ENCODE peak calls at places on chromosomes 2 and 18, in seven cellular contexts. T is BE2C, U is astrocyte of the spinal cord, A is Peyer's patch, K is fibroblast of pulmonary artery, Q is WERI-Rb-1, W is NB4. B is an unnamed sample.

GRCh38 chr2:204988836-204989235 is 443.6 kb downstream of the PARD3B start:
- DNase-seq in U (no peak), A (no peak), W (no peak), Q (no peak), K (no peak), T (no peak), B (no peak)

GRCh38 chr18:74498712-74499629 is 2.8 kb downstream of the CNDP2 start:
- DNase-seq in W (peak), A (peak), U (no peak), Q (no peak), K (no peak), T (no peak), B (no peak)

GRCh38 chr2:38233231-38233983 is 143.7 kb downstream of the ATL2 start:
- DNase-seq in W (no peak), T (no peak), U (peak), K (peak), Q (no peak), A (no peak), B (no peak)

GRCh38 chr2:23330214-23330613 is 54.8 kb upstream of the KLHL29 start:
- DNase-seq in Q (peak), T (no peak), A (no peak), U (no peak), W (peak), K (peak), B (peak)

GRCh38 chr2:99278793-99279291 is 22.2 kb downstream of the LYG1 start:
- DNase-seq in K (peak), Q (no peak), A (no peak), W (no peak), T (no peak), U (peak), B (no peak)

GRCh38 chr2:37802106-37802791 is 122.8 kb upstream of the RMDN2 start:
- DNase-seq in T (no peak), U (no peak), Q (no peak), W (no peak), K (no peak), A (no peak), B (no peak)

GRCh38 chr2:159971365-159972122 is 90.9 kb downstream of the PLA2R1 start:
- DNase-seq in K (no peak), W (peak), A (no peak), U (no peak), Q (no peak), T (no peak), B (no peak)

GRCh38 chr2:173090291-173090877 is 14.7 kb downstream of the MAP3K20 start:
- DNase-seq in A (no peak), Q (no peak), K (peak), T (no peak), W (no peak), U (peak), B (no peak)

GRCh38 chr2:140975237-140975636 is 1155.6 kb downstream of the LRP1B start:
- DNase-seq in Q (no peak), A (no peak), W (peak), K (peak), T (no peak), U (no peak), B (no peak)

GRCh38 chr2:23624378-23624777 is 239.4 kb downstream of the KLHL29 start:
- DNase-seq in W (peak), U (no peak), Q (peak), A (no peak), T (no peak), K (peak), B (no peak)

GRCh38 chr2:36477744-36478143 is 120.2 kb downstream of the FEZ2 start:
- DNase-seq in T (no peak), W (peak), A (no peak), U (no peak), Q (no peak), K (no peak), B (no peak)

GRCh38 chr2:217980591-217980990 is 22.2 kb downstream of the TNS1 start:
- DNase-seq in Q (no peak), T (no peak), K (no peak), A (no peak), U (no peak), W (no peak), B (no peak)

GRCh38 chr18:43525149-43525548 is 247.9 kb upstream of the SYT4 start:
- DNase-seq in W (no peak), T (peak), A (no peak), Q (no peak), U (no peak), K (no peak), B (no peak)

GRCh38 chr18:29488617-29489016 is 1311.7 kb upstream of the CDH2 start:
- DNase-seq in T (no peak), A (no peak), W (no peak), U (no peak), K (peak), Q (no peak), B (no peak)

GRCh38 chr18:58359226-58360019 is 269.5 kb downstream of the ALPK2 start:
- DNase-seq in Q (no peak), T (no peak), W (no peak), K (no peak), A (no peak), U (peak), B (no peak)

GRCh38 chr2:179412116-179412515 is 147.5 kb upstream of the SESTD1 start:
- DNase-seq in U (peak), Q (no peak), W (no peak), T (no peak), A (no peak), K (no peak), B (no peak)
- TF ChIP-seq CTCF in U (no peak), Q (no peak), W (no peak), T (no peak), A (no peak), K (no peak), B (no peak)

DNA sequence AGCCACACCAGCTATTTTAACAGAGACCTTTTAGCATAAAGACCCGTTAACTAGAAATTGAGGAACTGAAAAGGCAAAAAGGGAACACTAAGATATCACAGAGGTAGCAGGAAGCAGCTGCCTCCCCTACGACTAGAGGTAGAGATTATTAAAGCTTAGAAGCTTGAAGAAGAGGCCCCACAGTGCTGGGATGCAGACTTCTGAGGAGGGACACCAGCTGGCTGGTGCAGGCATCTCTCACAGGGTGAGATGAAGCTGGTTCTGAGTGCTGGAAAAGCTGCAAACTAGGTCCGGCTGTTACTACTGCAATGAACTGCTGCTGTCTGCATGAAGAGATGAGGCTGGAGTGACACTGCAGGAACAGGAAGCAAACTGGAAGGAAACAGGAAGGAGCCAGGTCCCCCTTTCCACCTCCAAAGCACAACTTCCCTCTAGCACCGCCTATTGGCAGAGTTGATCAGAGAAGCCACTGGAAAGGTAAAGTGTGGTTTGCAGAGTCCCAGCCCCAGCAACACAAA is 61.2 kb upstream of the MRPS9 start:
- DNase-seq in W (peak), A (peak), U (no peak), T (peak), Q (peak), K (no peak), B (no peak)
- TF ChIP-seq CTCF in W (peak), A (no peak), U (no peak), T (peak), Q (peak), K (no peak), B (peak)

DNA sequence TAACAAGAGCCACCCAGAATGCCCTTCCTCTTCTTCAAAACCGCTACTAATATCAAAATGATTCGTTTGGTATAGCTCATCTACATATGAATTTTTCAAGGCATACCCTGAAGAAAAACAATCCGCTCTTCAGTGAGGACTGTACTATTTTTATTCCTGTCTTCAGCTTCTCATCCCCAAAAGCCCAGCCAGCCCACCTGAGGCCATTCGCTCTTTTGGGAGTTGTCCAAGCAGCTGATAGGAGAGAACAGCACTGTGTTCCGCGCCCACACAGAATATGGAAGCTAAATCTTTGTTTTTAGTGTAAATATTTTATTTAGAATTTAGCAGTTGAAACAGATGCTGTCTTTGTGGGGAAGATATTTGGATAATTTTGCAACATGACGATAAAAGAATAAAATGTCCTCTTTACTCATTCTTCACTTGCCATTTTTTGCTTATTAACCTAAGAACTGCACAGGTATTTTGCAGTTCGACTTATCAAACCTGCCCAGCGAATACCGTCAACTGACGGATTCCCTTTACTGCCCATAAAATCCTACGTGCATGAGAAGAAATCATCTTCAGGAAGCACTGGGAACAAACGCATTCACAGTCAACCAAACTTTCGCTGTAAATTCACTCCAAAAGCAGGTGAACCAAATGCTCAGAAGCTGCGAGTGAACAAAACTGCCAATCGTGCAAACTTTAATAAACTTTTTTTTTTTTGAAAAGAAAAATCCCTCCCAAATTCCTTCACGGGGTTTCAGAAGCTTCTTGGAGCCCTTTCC is 3.4 kb downstream of the ZNF521 start:
- DNase-seq in K (no peak), A (no peak), T (no peak), U (no peak), W (no peak), Q (no peak), B (no peak)
- TF ChIP-seq CTCF in K (no peak), A (no peak), T (no peak), U (no peak), W (no peak), Q (no peak), B (no peak)

GRCh38 chr2:235495373-235496238 is 1.8 kb downstream of the AGAP1 start:
- DNase-seq in U (no peak), K (no peak), W (no peak), T (no peak), Q (no peak), A (no peak), B (no peak)
- TF ChIP-seq CTCF in U (peak), K (no peak), W (no peak), T (peak), Q (no peak), A (no peak), B (peak)

DNA sequence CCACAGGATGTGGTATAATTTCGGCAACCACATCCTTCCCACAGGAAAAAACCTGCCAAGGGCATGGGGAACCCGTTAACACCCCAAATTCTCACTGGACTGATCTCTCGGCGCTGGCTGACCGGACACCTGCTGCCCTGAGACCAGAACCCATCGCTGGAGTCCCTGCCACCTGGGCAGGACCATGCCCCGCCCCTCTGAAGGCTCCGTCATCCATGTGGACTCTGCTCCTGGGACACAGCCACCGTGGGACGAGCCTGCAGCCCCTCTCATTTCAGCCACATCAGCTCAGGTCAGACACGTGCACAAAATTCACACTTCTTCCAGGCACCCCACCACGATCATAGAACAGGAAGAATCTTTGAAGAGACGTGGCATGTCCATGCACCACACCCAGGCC is 108.2 kb downstream of the ZNF516 start:
- DNase-seq in W (no peak), A (no peak), Q (no peak), T (no peak), U (no peak), K (no peak), B (no peak)
- TF ChIP-seq CTCF in W (no peak), A (no peak), Q (no peak), T (no peak), U (no peak), K (no peak), B (no peak)

GRCh38 chr2:9378433-9379371 is 44.6 kb downstream of the ITGB1BP1 start:
- DNase-seq in T (peak), U (peak), A (no peak), K (peak), W (no peak), Q (no peak), B (no peak)
- TF ChIP-seq CTCF in T (no peak), U (no peak), A (no peak), K (no peak), W (no peak), Q (no peak), B (no peak)

GRCh38 chr2:212528106-212528856 is 10.3 kb downstream of the ERBB4 start:
- DNase-seq in T (no peak), Q (no peak), K (no peak), W (no peak), U (no peak), A (no peak), B (no peak)
- TF ChIP-seq CTCF in T (peak), Q (no peak), K (peak), W (no peak), U (no peak), A (no peak), B (peak)

GRCh38 chr2:200127852-200128251 is 172.5 kb downstream of the MAIP1 start:
- DNase-seq in U (peak), Q (no peak), T (no peak), K (peak), W (no peak), A (no peak), B (no peak)
- TF ChIP-seq CTCF in U (peak), Q (no peak), T (no peak), K (no peak), W (no peak), A (no peak), B (no peak)

B was measured in neural crest cell.